ENCODE peak calls at places on chromosomes 6 and 20, in eight cellular contexts. Y is sigmoid colon, P is uterus, T is adrenal gland, E is transverse colon, I is vagina, X is IMR-90, W is right lobe of liver. A is an unnamed sample.
A peak's percentile ranks its signal among the peaks of the same experiment; 100 is the strongest.

GRCh38 chr6:134744301-134744700 is 205.6 kb downstream of the ALDH8A1 start:
- DNase-seq in I (no peak), T (no peak), W (no peak), P (no peak), X (peak; percentile 35), E (no peak), Y (no peak), A (no peak)

GRCh38 chr6:156427345-156427744 is 349.8 kb upstream of the ARID1B start:
- DNase-seq in I (no peak), X (peak; percentile 91), E (peak; percentile 18), Y (no peak), T (no peak), P (no peak), W (no peak), A (no peak)

GRCh38 chr6:71181565-71181964 is 107.0 kb upstream of the OGFRL1 start:
- DNase-seq in P (no peak), X (peak; percentile 87), Y (no peak), T (no peak), E (no peak), W (no peak), I (no peak), A (no peak)

GRCh38 chr6:89859744-89860143 is 30.1 kb downstream of the CASP8AP2 start:
- DNase-seq in T (no peak), W (no peak), X (no peak), P (no peak), E (no peak), Y (no peak), I (no peak), A (no peak)

GRCh38 chr6:14235653-14236356 is 118.2 kb downstream of the CD83 start:
- DNase-seq in P (no peak), W (no peak), T (no peak), I (peak; percentile 61), Y (no peak), E (no peak), X (no peak), A (no peak)

GRCh38 chr6:116073765-116074450 is 13.2 kb upstream of the FRK start:
- DNase-seq in P (no peak), Y (no peak), T (no peak), X (peak; percentile 87), W (no peak), I (no peak), E (no peak), A (no peak)

GRCh38 chr6:28311139-28311823 is 24.7 kb downstream of the ZSCAN31 start:
- DNase-seq in E (no peak), T (no peak), W (no peak), I (no peak), P (no peak), Y (no peak), X (no peak), A (no peak)

GRCh38 chr6:11459002-11459658 is 78.4 kb upstream of the TMEM170B start:
- DNase-seq in W (no peak), E (no peak), I (no peak), P (no peak), X (no peak), Y (no peak), T (no peak), A (no peak)

GRCh38 chr6:165834613-165835259 is 171.7 kb upstream of the PDE10A start:
- DNase-seq in W (peak; percentile 89), X (peak; percentile 17), T (peak; percentile 85), E (peak; percentile 89), P (peak; percentile 73), I (no peak), Y (peak; percentile 80), A (no peak)

GRCh38 chr20:50305636-50306477 is 115.2 kb downstream of the CEBPB start:
- DNase-seq in P (peak; percentile 80), T (peak; percentile 90), E (peak; percentile 71), I (no peak), Y (peak; percentile 93), W (peak; percentile 86), X (no peak), A (peak; percentile 69)

GRCh38 chr6:137269803-137270202 is 50.6 kb upstream of the IFNGR1 start:
- DNase-seq in T (no peak), P (no peak), I (no peak), X (no peak), Y (no peak), W (no peak), E (no peak), A (no peak)

DNA sequence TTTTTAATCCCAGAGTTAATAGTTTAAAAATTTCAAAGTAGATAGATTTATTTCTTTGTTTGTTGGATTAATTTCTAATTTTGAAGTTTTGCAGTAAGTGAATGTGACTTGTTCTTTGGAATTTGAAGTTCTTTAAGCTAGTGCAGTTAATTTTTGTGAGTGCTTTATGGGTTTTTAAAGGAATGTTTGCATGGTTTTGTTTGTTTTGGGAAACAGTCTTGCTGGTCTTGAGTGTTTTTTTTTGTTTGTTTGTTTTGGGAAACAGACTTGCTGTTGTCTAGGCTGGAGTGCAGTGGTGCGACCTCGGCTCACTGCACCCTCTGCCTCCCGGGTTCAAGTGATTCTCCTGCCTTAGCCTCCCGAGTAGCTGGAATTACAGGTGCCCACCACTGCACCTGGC is 9.5 kb downstream of the PANK2 start:
- DNase-seq in X (no peak), E (no peak), I (no peak), W (no peak), T (no peak), P (no peak), Y (no peak), A (no peak)
- H3K4me1 ChIP-seq in X (peaks cover 27% of the 10 kb centered on the region), E (peaks cover 94% of the 10 kb centered on the region), I (peaks cover 98% of the 10 kb centered on the region), W (peaks cover 70% of the 10 kb centered on the region), T (peaks cover 48% of the 10 kb centered on the region), P (peaks cover 11% of the 10 kb centered on the region), Y (peaks cover 81% of the 10 kb centered on the region), A (peaks cover 100% of the 10 kb centered on the region)

DNA sequence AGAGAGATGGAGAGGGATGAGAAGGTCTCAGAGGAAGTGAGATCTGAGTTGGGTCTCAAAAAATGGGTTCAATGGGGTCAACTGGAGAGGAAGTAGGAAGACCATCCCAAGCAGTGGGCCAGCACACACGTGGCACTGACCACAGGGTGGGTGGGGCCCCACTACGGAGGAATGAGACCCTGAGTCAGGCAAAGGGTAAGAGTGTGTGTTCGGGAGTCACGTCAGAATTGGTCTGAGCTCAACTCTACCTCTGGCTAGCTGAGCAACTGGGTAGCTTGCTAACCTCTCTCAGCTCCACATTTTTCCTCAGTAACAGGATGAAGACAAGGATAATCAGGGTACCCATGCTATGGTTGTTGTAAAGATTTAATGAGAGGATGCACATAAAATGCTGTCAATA is 79.0 kb downstream of the TRERF1 start:
- DNase-seq in I (no peak), E (no peak), W (no peak), X (no peak), T (peak; percentile 18), P (no peak), Y (no peak), A (no peak)
- H3K4me3 ChIP-seq in I (no peak overlapping the region), E (no peak overlapping the region), W (no peak overlapping the region), X (no peak overlapping the region), T (no peak overlapping the region), P (no peak overlapping the region), Y (no peak overlapping the region), A (no peak overlapping the region)

GRCh38 chr6:125918681-125919566 is 37.6 kb upstream of the HINT3 start:
- DNase-seq in E (peak; percentile 58), Y (peak; percentile 67), W (no peak), X (peak; percentile 90), P (peak; percentile 51), I (no peak), T (peak; percentile 74), A (no peak)
- TF ChIP-seq POLR2A in E (peak; percentile 86), Y (peak; percentile 39), W (peak; percentile 98), X (peak; percentile 74), P (peak; percentile 31), I (no peak), T (peak; percentile 22), A (no peak)

GRCh38 chr6:6826961-6827360 is 238.4 kb downstream of the LY86 start:
- DNase-seq in X (no peak), W (no peak), E (no peak), P (no peak), Y (no peak), I (no peak), T (no peak), A (no peak)
- H3K4me1 ChIP-seq in X (no peaks in the 10 kb centered on the region), W (peaks cover 14% of the 10 kb centered on the region), E (peaks cover 16% of the 10 kb centered on the region), P (no peaks in the 10 kb centered on the region), Y (peaks cover 12% of the 10 kb centered on the region), I (peaks cover 19% of the 10 kb centered on the region), T (peaks cover 15% of the 10 kb centered on the region), A (peaks cover 13% of the 10 kb centered on the region)

GRCh38 chr20:47358052-47358671 is 1.7 kb upstream of the ZMYND8 start:
- DNase-seq in T (no peak), W (peak; percentile 5), I (no peak), Y (no peak), X (no peak), E (no peak), P (no peak), A (no peak)

GRCh38 chr20:47360207-47360488 is 3.6 kb upstream of the ZMYND8 start:
- DNase-seq in P (peak; percentile 73), W (peak; percentile 46), Y (peak; percentile 81), X (peak; percentile 64), T (no peak), I (no peak), E (peak; percentile 53), A (peak; percentile 31)

GRCh38 chr20:47359533-47360206 is 3.2 kb upstream of the ZMYND8 start:
- DNase-seq in E (no peak), X (no peak), I (no peak), P (no peak), Y (no peak), W (peak; percentile 23), T (no peak), A (peak; percentile 25)

GRCh38 chr20:47357296-47358051 is 975 bp upstream of the ZMYND8 start:
- DNase-seq in W (peak; percentile 90), T (peak; percentile 98), Y (peak; percentile 95), I (no peak), E (peak; percentile 94), X (peak; percentile 94), P (peak; percentile 90), A (peak; percentile 96)

GRCh38 chr20:47358672-47359532 is 2.4 kb upstream of the ZMYND8 start:
- DNase-seq in T (peak; percentile 98), E (peak; percentile 88), I (no peak), W (peak; percentile 75), Y (peak; percentile 94), X (peak; percentile 90), P (peak; percentile 88), A (peak; percentile 85)
- H3K4me3 ChIP-seq in T (no peak overlapping the region), E (no peak overlapping the region), I (peak overlapping the region; percentile 10), W (peak overlapping the region; percentile 20), Y (no peak overlapping the region), X (no peak overlapping the region), P (no peak overlapping the region), A (no peak overlapping the region)

GRCh38 chr20:63223826-63224207 is 7.9 kb upstream of the YTHDF1 start:
- DNase-seq in T (no peak), P (no peak), Y (no peak), W (no peak), I (no peak), E (no peak), X (no peak), A (no peak)

GRCh38 chr20:63226020-63226943 is 9.4 kb upstream of the BIRC7 start:
- DNase-seq in X (no peak), Y (no peak), W (no peak), P (no peak), T (no peak), I (no peak), E (no peak), A (no peak)

GRCh38 chr20:63225082-63225454 is 9.1 kb upstream of the YTHDF1 start:
- DNase-seq in W (no peak), X (no peak), T (no peak), I (no peak), P (no peak), Y (no peak), E (no peak), A (no peak)

GRCh38 chr20:63223121-63223825 is 7.3 kb upstream of the YTHDF1 start:
- DNase-seq in E (peak; percentile 36), W (no peak), P (no peak), X (peak; percentile 30), T (no peak), I (no peak), Y (no peak), A (no peak)

GRCh38 chr20:63224272-63225081 is 8.5 kb upstream of the YTHDF1 start:
- DNase-seq in P (peak; percentile 29), X (peak; percentile 44), T (peak; percentile 73), Y (peak; percentile 78), E (peak; percentile 22), W (no peak), I (no peak), A (no peak)
- TF ChIP-seq POLR2A in P (no peak), X (no peak), T (no peak), Y (no peak), E (no peak), W (no peak), I (no peak), A (no peak)